ENCODE peak calls at places on chromosomes 12 and 14, in seven cellular contexts. Q is HCT116, L is IMR-90, E is Peyer's patch, R is body of pancreas, D is ovary, O is stomach. Z is an unnamed sample.

GRCh38 chr14:87133073-87133815 is 859.7 kb downstream of the GALC start:
- DNase-seq in Q (no peak), L (peak), E (no peak), R (no peak), D (no peak), O (no peak), Z (no peak)

GRCh38 chr12:53596920-53597363 is 29.2 kb downstream of the ATF7 start:
- DNase-seq in Q (no peak), L (peak), E (no peak), R (no peak), D (no peak), O (no peak), Z (no peak)

GRCh38 chr14:50719911-50720759 is 52.0 kb upstream of the SAV1 start:
- DNase-seq in Q (no peak), L (peak), E (no peak), R (no peak), D (no peak), O (no peak), Z (no peak)

GRCh38 chr12:76226397-76226796 is 121.8 kb downstream of the BBS10 start:
- DNase-seq in Q (no peak), L (peak), E (no peak), R (no peak), D (no peak), O (no peak), Z (no peak)

GRCh38 chr12:53502331-53502730 is 1.2 kb downstream of the TARBP2 start:
- DNase-seq in Q (no peak), L (no peak), E (no peak), R (no peak), D (peak), O (no peak), Z (no peak)

GRCh38 chr12:87332987-87333761 is 696.0 kb downstream of the C12orf50 start:
- DNase-seq in Q (no peak), L (peak), E (no peak), R (no peak), D (no peak), O (no peak), Z (no peak)

GRCh38 chr12:69880566-69880965 is 55.5 kb downstream of the MYRFL start:
- DNase-seq in Q (peak), L (peak), E (no peak), R (no peak), D (no peak), O (no peak), Z (no peak)

GRCh38 chr14:79136437-79137430 is 966.6 kb downstream of the NRXN3 start:
- DNase-seq in Q (no peak), L (no peak), E (no peak), R (no peak), D (no peak), O (no peak), Z (no peak)

GRCh38 chr12:108570743-108571603 is 8.6 kb downstream of the ISCU start:
- DNase-seq in Q (peak), L (peak), E (peak), R (no peak), D (no peak), O (no peak), Z (no peak)

GRCh38 chr14:81811705-81812269 is 278.1 kb upstream of the SEL1L start:
- DNase-seq in Q (no peak), L (no peak), E (no peak), R (no peak), D (no peak), O (no peak), Z (no peak)

GRCh38 chr14:91233936-91234790 is 10.3 kb downstream of the GPR68 start:
- DNase-seq in Q (no peak), L (no peak), E (no peak), R (no peak), D (no peak), O (no peak), Z (no peak)

GRCh38 chr12:28104893-28105864 is 85.1 kb upstream of the CCDC91 start:
- DNase-seq in Q (no peak), L (no peak), E (no peak), R (no peak), D (no peak), O (no peak), Z (no peak)

GRCh38 chr14:104114421-104115130 is 23.8 kb upstream of the KIF26A start:
- DNase-seq in Q (no peak), L (no peak), E (no peak), R (no peak), D (peak), O (peak), Z (peak)

GRCh38 chr12:67437011-67437410 is 167.9 kb downstream of the CAND1 start:
- DNase-seq in Q (no peak), L (no peak), E (no peak), R (no peak), D (no peak), O (no peak), Z (no peak)

GRCh38 chr12:17928708-17929366 is 161.2 kb downstream of the RERGL start:
- DNase-seq in Q (peak), L (peak), E (no peak), R (no peak), D (no peak), O (no peak), Z (no peak)

GRCh38 chr14:99565383-99565782 is 38.6 kb downstream of the CCDC85C start:
- DNase-seq in Q (no peak), L (no peak), E (no peak), R (no peak), D (no peak), O (no peak), Z (peak)

GRCh38 chr14:61471297-61471980 is 150.1 kb downstream of the PRKCH start:
- DNase-seq in Q (no peak), L (no peak), E (peak), R (no peak), D (no peak), O (no peak), Z (no peak)

GRCh38 chr14:61474671-61475070 is 153.3 kb downstream of the PRKCH start:
- DNase-seq in Q (no peak), L (no peak), E (no peak), R (no peak), D (no peak), O (no peak), Z (no peak)

GRCh38 chr14:61474021-61474420 is 152.6 kb downstream of the PRKCH start:
- DNase-seq in Q (no peak), L (no peak), E (no peak), R (no peak), D (no peak), O (no peak), Z (no peak)

GRCh38 chr14:61472025-61472672 is 150.8 kb downstream of the PRKCH start:
- DNase-seq in Q (no peak), L (peak), E (peak), R (peak), D (no peak), O (no peak), Z (no peak)

GRCh38 chr14:61472801-61473376 is 151.5 kb downstream of the PRKCH start:
- DNase-seq in Q (no peak), L (peak), E (peak), R (no peak), D (no peak), O (no peak), Z (no peak)
- H3K27ac ChIP-seq in Q (no peak), L (peak), E (peak), R (no peak), D (no peak), O (peak), Z (peak)

GRCh38 chr12:88399811-88400210 is 180.5 kb downstream of the KITLG start:
- DNase-seq in Q (no peak), L (no peak), E (no peak), R (no peak), D (no peak), O (no peak), Z (no peak)
- TF ChIP-seq POLR2A in Q (no peak), L (no peak), E (no peak), R (no peak), D (no peak), O (no peak), Z (no peak)

GRCh38 chr12:65355461-65355860 is 77.0 kb downstream of the MSRB3 start:
- DNase-seq in Q (no peak), L (peak), E (no peak), R (no peak), D (no peak), O (no peak), Z (no peak)
- H3K27ac ChIP-seq in Q (no peak), L (no peak), E (no peak), R (no peak), D (no peak), O (no peak), Z (no peak)

GRCh38 chr12:57526477-57527126 is 4.0 kb downstream of the MBD6 start:
- DNase-seq in Q (no peak), L (no peak), E (no peak), R (no peak), D (no peak), O (no peak), Z (no peak)
- TF ChIP-seq POLR2A in Q (no peak), L (no peak), E (no peak), R (no peak), D (no peak), O (no peak), Z (no peak)

DNA sequence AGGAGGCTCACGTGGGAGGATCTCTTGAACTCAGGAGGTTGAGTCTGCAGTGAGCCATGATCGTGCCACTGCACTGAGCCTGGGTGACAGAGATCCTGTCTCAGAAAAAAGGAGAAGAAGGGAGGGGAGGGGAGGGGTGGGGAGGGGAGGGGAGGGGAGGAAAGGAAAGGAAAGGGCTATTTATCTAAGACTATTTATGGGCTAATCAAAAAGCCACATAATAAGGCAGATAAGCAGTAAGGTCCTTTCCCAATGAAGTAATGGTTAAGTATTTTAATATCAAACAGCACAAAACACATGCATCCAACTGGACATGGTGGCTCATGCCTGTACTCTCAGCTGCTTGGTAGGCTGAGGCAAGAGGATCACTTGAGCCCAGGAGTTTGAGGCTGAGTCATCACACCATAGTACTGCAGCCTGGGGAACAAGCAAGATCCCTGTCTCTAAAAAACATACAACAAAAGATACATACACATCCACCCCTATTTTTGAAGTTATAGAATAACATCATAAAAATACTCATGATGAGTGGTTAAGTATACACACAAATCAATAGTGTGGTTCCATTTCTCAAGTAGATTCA is 9.7 kb downstream of the PAWR start:
- DNase-seq in Q (no peak), L (peak), E (no peak), R (no peak), D (no peak), O (no peak), Z (peak)
- H3K27ac ChIP-seq in Q (no peak), L (no peak), E (no peak), R (no peak), D (no peak), O (no peak), Z (no peak)

GRCh38 chr12:46358791-46359666 is 13.5 kb downstream of the SLC38A2 start:
- DNase-seq in Q (no peak), L (no peak), E (no peak), R (no peak), D (no peak), O (no peak), Z (no peak)
- TF ChIP-seq POLR2A in Q (no peak), L (no peak), E (no peak), R (no peak), D (no peak), O (no peak), Z (no peak)

DNA sequence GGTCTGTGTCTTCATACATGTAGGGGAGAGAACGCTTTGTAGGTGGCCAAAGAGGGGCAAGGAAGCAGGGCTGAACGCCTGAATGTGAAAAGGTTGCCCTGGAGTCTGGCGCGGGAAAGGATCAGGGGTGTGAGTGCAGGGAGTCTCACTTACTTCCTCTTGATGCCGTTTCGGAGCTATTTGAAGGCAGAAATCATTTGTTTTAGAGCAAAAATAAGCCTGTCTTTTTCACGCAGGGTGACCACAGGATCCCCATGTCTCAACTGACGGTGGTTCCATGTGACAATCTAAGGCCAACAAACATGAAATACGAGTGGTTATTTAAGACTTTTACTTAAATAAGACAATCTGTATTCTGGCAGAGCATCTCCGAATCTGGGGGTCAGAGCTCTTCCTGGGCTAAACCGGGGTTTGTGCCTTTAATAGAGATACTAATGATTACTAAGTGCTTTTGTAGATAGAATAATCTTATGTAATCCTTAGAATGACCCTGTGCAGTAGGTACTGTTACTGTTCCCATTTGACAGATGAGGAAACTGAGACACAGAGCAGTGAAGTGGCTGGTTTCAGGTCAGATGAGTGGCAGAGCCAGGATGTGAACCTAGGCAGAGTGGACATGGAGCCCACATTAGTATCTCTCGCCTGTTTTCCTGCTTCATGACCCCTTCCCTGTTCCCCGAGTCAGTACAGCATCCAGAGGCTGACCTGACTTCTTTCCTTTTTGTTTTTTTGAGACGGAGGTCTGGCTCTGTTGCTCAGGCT is 1.9 kb downstream of the BRI3BP start:
- DNase-seq in Q (no peak), L (no peak), E (peak), R (no peak), D (no peak), O (no peak), Z (no peak)
- H3K27ac ChIP-seq in Q (no peak), L (no peak), E (peak), R (no peak), D (no peak), O (peak), Z (no peak)

GRCh38 chr14:56815301-56815700 is 5.0 kb upstream of the OTX2 start:
- DNase-seq in Q (no peak), L (no peak), E (no peak), R (no peak), D (no peak), O (no peak), Z (no peak)
- TF ChIP-seq POLR2A in Q (no peak), L (no peak), E (no peak), R (no peak), D (no peak), O (no peak), Z (no peak)

GRCh38 chr12:111439657-111440151 is 34.0 kb downstream of the SH2B3 start:
- DNase-seq in Q (no peak), L (no peak), E (no peak), R (no peak), D (no peak), O (no peak), Z (no peak)

GRCh38 chr12:111442301-111443045 is 36.8 kb downstream of the SH2B3 start:
- DNase-seq in Q (no peak), L (no peak), E (no peak), R (no peak), D (no peak), O (no peak), Z (no peak)

GRCh38 chr12:111440152-111440551 is 34.4 kb downstream of the SH2B3 start:
- DNase-seq in Q (no peak), L (no peak), E (no peak), R (no peak), D (no peak), O (no peak), Z (peak)

GRCh38 chr12:111440631-111441030 is 34.9 kb downstream of the SH2B3 start:
- DNase-seq in Q (no peak), L (no peak), E (no peak), R (no peak), D (no peak), O (no peak), Z (no peak)

GRCh38 chr12:111441107-111441928 is 35.6 kb downstream of the SH2B3 start:
- DNase-seq in Q (no peak), L (no peak), E (no peak), R (no peak), D (no peak), O (no peak), Z (no peak)
- H3K27ac ChIP-seq in Q (no peak), L (no peak), E (no peak), R (peak), D (no peak), O (no peak), Z (no peak)

GRCh38 chr12:12477532-12477890 is 85.2 kb downstream of the DUSP16 start:
- DNase-seq in Q (no peak), L (no peak), E (no peak), R (no peak), D (no peak), O (no peak), Z (no peak)
- TF ChIP-seq POLR2A in Q (no peak), L (no peak), E (no peak), R (no peak), D (no peak), O (no peak), Z (no peak)